ENCODE peak calls at places on chromosomes 6 and 20, in six cellular contexts. One of them, this sample, is unnamed.

GRCh38 chr20:10219452-10219791 is 792 bp downstream of the SNAP25 start:
- DNase-seq in stimulated activated CD4-positive, alpha-beta T cell treated with anti-CD3 and anti-CD28 coated beads, Interleukin-2, amount 100 ng/mL, for 48 hours: peak
- DNase-seq in T-cell: peak
- DNase-seq in right cardiac atrium: peak
- DNase-seq in CD8-positive, alpha-beta T cell: peak
- DNase-seq in activated CD4-positive, alpha-beta T cell treated with anti-CD3 and anti-CD28 coated beads for 36 hours: peak
- DNase-seq in this sample: peak

GRCh38 chr6:81075974-81076373 is 676.5 kb downstream of the TENT5A start:
- DNase-seq in activated CD4-positive, alpha-beta T cell treated with anti-CD3 and anti-CD28 coated beads for 36 hours: no peak
- DNase-seq in CD8-positive, alpha-beta T cell: no peak
- DNase-seq in T-cell: no peak
- DNase-seq in right cardiac atrium: no peak
- DNase-seq in stimulated activated CD4-positive, alpha-beta T cell treated with anti-CD3 and anti-CD28 coated beads, Interleukin-2, amount 100 ng/mL, for 48 hours: no peak
- DNase-seq in this sample: peak

GRCh38 chr6:12047304-12047703 is 35.2 kb downstream of the HIVEP1 start:
- DNase-seq in stimulated activated CD4-positive, alpha-beta T cell treated with anti-CD3 and anti-CD28 coated beads, Interleukin-2, amount 100 ng/mL, for 48 hours: no peak
- DNase-seq in activated CD4-positive, alpha-beta T cell treated with anti-CD3 and anti-CD28 coated beads for 36 hours: no peak
- DNase-seq in T-cell: no peak
- DNase-seq in right cardiac atrium: no peak
- DNase-seq in CD8-positive, alpha-beta T cell: no peak
- DNase-seq in this sample: no peak

GRCh38 chr6:77880501-77880900 is 227.7 kb downstream of the MEI4 start:
- DNase-seq in activated CD4-positive, alpha-beta T cell treated with anti-CD3 and anti-CD28 coated beads for 36 hours: no peak
- DNase-seq in stimulated activated CD4-positive, alpha-beta T cell treated with anti-CD3 and anti-CD28 coated beads, Interleukin-2, amount 100 ng/mL, for 48 hours: no peak
- DNase-seq in T-cell: no peak
- DNase-seq in right cardiac atrium: no peak
- DNase-seq in CD8-positive, alpha-beta T cell: no peak
- DNase-seq in this sample: no peak

GRCh38 chr20:4876731-4877130 is 124.6 kb downstream of the SLC23A2 start:
- DNase-seq in stimulated activated CD4-positive, alpha-beta T cell treated with anti-CD3 and anti-CD28 coated beads, Interleukin-2, amount 100 ng/mL, for 48 hours: no peak
- DNase-seq in activated CD4-positive, alpha-beta T cell treated with anti-CD3 and anti-CD28 coated beads for 36 hours: no peak
- DNase-seq in CD8-positive, alpha-beta T cell: no peak
- DNase-seq in right cardiac atrium: no peak
- DNase-seq in T-cell: no peak
- DNase-seq in this sample: no peak

GRCh38 chr20:62920039-62920645 is 6.2 kb downstream of the DIDO1 start:
- DNase-seq in right cardiac atrium: no peak
- DNase-seq in CD8-positive, alpha-beta T cell: no peak
- DNase-seq in stimulated activated CD4-positive, alpha-beta T cell treated with anti-CD3 and anti-CD28 coated beads, Interleukin-2, amount 100 ng/mL, for 48 hours: no peak
- DNase-seq in activated CD4-positive, alpha-beta T cell treated with anti-CD3 and anti-CD28 coated beads for 36 hours: no peak
- DNase-seq in T-cell: no peak
- DNase-seq in this sample: no peak

GRCh38 chr6:9140181-9140580 is 704.8 kb upstream of the SLC35B3 start:
- DNase-seq in T-cell: no peak
- DNase-seq in CD8-positive, alpha-beta T cell: no peak
- DNase-seq in right cardiac atrium: no peak
- DNase-seq in activated CD4-positive, alpha-beta T cell treated with anti-CD3 and anti-CD28 coated beads for 36 hours: no peak
- DNase-seq in stimulated activated CD4-positive, alpha-beta T cell treated with anti-CD3 and anti-CD28 coated beads, Interleukin-2, amount 100 ng/mL, for 48 hours: no peak
- DNase-seq in this sample: peak

GRCh38 chr20:37419774-37420542 is 74.0 kb downstream of the SRC start:
- DNase-seq in right cardiac atrium: no peak
- DNase-seq in CD8-positive, alpha-beta T cell: no peak
- DNase-seq in T-cell: no peak
- DNase-seq in activated CD4-positive, alpha-beta T cell treated with anti-CD3 and anti-CD28 coated beads for 36 hours: no peak
- DNase-seq in stimulated activated CD4-positive, alpha-beta T cell treated with anti-CD3 and anti-CD28 coated beads, Interleukin-2, amount 100 ng/mL, for 48 hours: no peak
- DNase-seq in this sample: no peak

GRCh38 chr6:136923116-136923953 is 1.2 kb downstream of the SLC35D3 start:
- DNase-seq in stimulated activated CD4-positive, alpha-beta T cell treated with anti-CD3 and anti-CD28 coated beads, Interleukin-2, amount 100 ng/mL, for 48 hours: no peak
- DNase-seq in T-cell: no peak
- DNase-seq in CD8-positive, alpha-beta T cell: no peak
- DNase-seq in right cardiac atrium: peak
- DNase-seq in activated CD4-positive, alpha-beta T cell treated with anti-CD3 and anti-CD28 coated beads for 36 hours: peak
- DNase-seq in this sample: no peak

GRCh38 chr6:150185697-150186096 is 42.9 kb downstream of the PPP1R14C start:
- DNase-seq in T-cell: no peak
- DNase-seq in CD8-positive, alpha-beta T cell: no peak
- DNase-seq in right cardiac atrium: no peak
- DNase-seq in stimulated activated CD4-positive, alpha-beta T cell treated with anti-CD3 and anti-CD28 coated beads, Interleukin-2, amount 100 ng/mL, for 48 hours: no peak
- DNase-seq in activated CD4-positive, alpha-beta T cell treated with anti-CD3 and anti-CD28 coated beads for 36 hours: no peak
- DNase-seq in this sample: no peak

This sample was measured in cerebellar cortex.